ENCODE peak calls at places on chromosomes 16 and 17, in seven cellular contexts. One of them, this sample, is unnamed.

GRCh38 chr16:17467923-17468540 is 2.7 kb downstream of the XYLT1 start:
- DNase-seq in pancreas: peak
- DNase-seq in A549: peak
- DNase-seq in prostate gland: peak
- DNase-seq in left ventricle myocardium inferior: peak
- DNase-seq in RWPE2: no peak
- DNase-seq in lung: no peak
- DNase-seq in this sample: no peak

GRCh38 chr16:74455619-74456289 is 34.5 kb upstream of the CLEC18B start:
- DNase-seq in RWPE2: peak
- DNase-seq in A549: no peak
- DNase-seq in lung: no peak
- DNase-seq in prostate gland: no peak
- DNase-seq in pancreas: no peak
- DNase-seq in left ventricle myocardium inferior: no peak
- DNase-seq in this sample: peak

GRCh38 chr16:10180771-10181163 is 1.5 kb downstream of the GRIN2A start:
- DNase-seq in left ventricle myocardium inferior: no peak
- DNase-seq in pancreas: peak
- DNase-seq in lung: no peak
- DNase-seq in A549: peak
- DNase-seq in RWPE2: no peak
- DNase-seq in prostate gland: no peak
- DNase-seq in this sample: no peak

GRCh38 chr17:29933379-29933778 is 3.4 kb upstream of the SSH2 start:
- DNase-seq in RWPE2: no peak
- DNase-seq in prostate gland: no peak
- DNase-seq in lung: no peak
- DNase-seq in pancreas: no peak
- DNase-seq in left ventricle myocardium inferior: no peak
- DNase-seq in A549: no peak
- DNase-seq in this sample: no peak

GRCh38 chr17:59378621-59379194 is 47.3 kb downstream of the YPEL2 start:
- DNase-seq in A549: no peak
- DNase-seq in pancreas: no peak
- DNase-seq in prostate gland: no peak
- DNase-seq in lung: no peak
- DNase-seq in RWPE2: no peak
- DNase-seq in left ventricle myocardium inferior: no peak
- DNase-seq in this sample: no peak

GRCh38 chr16:86923656-86924055 is 345.3 kb downstream of the FOXL1 start:
- DNase-seq in pancreas: no peak
- DNase-seq in prostate gland: no peak
- DNase-seq in RWPE2: no peak
- DNase-seq in left ventricle myocardium inferior: no peak
- DNase-seq in A549: no peak
- DNase-seq in lung: no peak
- DNase-seq in this sample: no peak

GRCh38 chr17:21388066-21388465 is 11.9 kb downstream of the KCNJ12 start:
- DNase-seq in pancreas: no peak
- DNase-seq in prostate gland: no peak
- DNase-seq in left ventricle myocardium inferior: peak
- DNase-seq in lung: no peak
- DNase-seq in A549: no peak
- DNase-seq in RWPE2: no peak
- DNase-seq in this sample: no peak

GRCh38 chr17:76493505-76494167 is 7.6 kb downstream of the RHBDF2 start:
- DNase-seq in left ventricle myocardium inferior: no peak
- DNase-seq in prostate gland: no peak
- DNase-seq in RWPE2: no peak
- DNase-seq in A549: no peak
- DNase-seq in pancreas: no peak
- DNase-seq in lung: no peak
- DNase-seq in this sample: no peak

GRCh38 chr17:42249681-42250446 is 26.3 kb downstream of the STAT5B start:
- DNase-seq in prostate gland: no peak
- DNase-seq in left ventricle myocardium inferior: no peak
- DNase-seq in pancreas: no peak
- DNase-seq in lung: no peak
- DNase-seq in A549: no peak
- DNase-seq in RWPE2: no peak
- DNase-seq in this sample: no peak

GRCh38 chr17:82257473-82257872 is 16.0 kb downstream of the CSNK1D start:
- DNase-seq in left ventricle myocardium inferior: no peak
- DNase-seq in A549: no peak
- DNase-seq in lung: no peak
- DNase-seq in pancreas: no peak
- DNase-seq in prostate gland: no peak
- DNase-seq in RWPE2: no peak
- DNase-seq in this sample: no peak

GRCh38 chr16:28294201-28294600 is 1.9 kb downstream of the SBK1 start:
- DNase-seq in pancreas: no peak
- DNase-seq in lung: no peak
- DNase-seq in prostate gland: no peak
- DNase-seq in A549: no peak
- DNase-seq in left ventricle myocardium inferior: no peak
- DNase-seq in RWPE2: no peak
- DNase-seq in this sample: no peak

GRCh38 chr16:28293589-28293935 is 1.2 kb downstream of the SBK1 start:
- DNase-seq in pancreas: no peak
- DNase-seq in left ventricle myocardium inferior: no peak
- DNase-seq in prostate gland: no peak
- DNase-seq in lung: no peak
- DNase-seq in A549: no peak
- DNase-seq in RWPE2: no peak
- DNase-seq in this sample: no peak

GRCh38 chr16:28295213-28295612 is 2.9 kb downstream of the SBK1 start:
- DNase-seq in A549: no peak
- DNase-seq in RWPE2: no peak
- DNase-seq in prostate gland: no peak
- DNase-seq in lung: no peak
- DNase-seq in pancreas: no peak
- DNase-seq in left ventricle myocardium inferior: no peak
- DNase-seq in this sample: no peak

GRCh38 chr16:28291651-28292626 is at the start of gene SBK1:
- DNase-seq in lung: peak
- DNase-seq in left ventricle myocardium inferior: peak
- DNase-seq in A549: peak
- DNase-seq in pancreas: peak
- DNase-seq in prostate gland: peak
- DNase-seq in RWPE2: no peak
- DNase-seq in this sample: peak

DNA sequence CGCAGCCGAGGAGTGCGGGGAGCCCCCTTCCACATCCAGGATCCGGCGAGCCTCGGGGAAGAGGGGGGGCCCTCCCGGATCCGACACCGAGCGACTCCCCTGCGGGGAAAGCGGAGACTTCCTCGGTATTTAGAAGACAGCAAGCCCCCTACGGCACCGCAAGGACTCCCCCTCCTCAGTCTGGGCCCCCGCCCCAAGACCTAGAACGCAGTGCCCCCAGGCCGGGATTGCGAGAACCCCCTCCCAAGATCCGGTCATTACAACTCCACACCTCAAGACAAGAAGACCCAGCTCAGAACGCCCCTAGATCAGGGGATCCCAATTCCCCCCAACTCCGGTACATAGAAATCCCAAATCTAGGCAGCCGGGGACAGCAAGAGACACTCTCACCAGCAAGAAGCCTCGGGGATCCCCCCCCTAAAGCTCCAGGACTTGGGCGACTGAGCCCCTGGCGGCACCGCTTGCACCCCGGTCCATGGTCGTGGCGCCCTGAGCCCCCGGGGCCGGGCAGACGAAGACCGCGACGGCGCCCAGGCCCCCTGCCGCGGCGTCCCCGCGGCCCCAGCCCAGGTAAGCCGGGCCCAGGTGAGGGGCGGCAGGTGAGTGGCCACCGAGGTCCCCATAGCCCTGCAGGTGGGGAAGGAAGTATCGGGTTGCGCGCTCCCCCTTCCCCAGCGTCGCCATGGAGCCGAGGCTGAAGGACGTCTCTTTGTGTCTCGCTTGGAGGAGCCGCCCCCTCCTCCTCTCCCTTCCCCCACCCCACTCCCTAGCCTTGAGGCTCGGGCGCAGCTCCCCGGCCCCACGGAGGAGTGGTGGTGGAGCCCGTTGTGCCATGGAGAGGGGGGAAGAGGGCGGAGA is 635 bp downstream of the SBK1 start:
- DNase-seq in RWPE2: no peak
- DNase-seq in prostate gland: peak
- DNase-seq in left ventricle myocardium inferior: no peak
- DNase-seq in A549: no peak
- DNase-seq in pancreas: peak
- DNase-seq in lung: no peak
- DNase-seq in this sample: no peak
- H3K27ac ChIP-seq in RWPE2: no peak
- H3K27ac ChIP-seq in prostate gland: peak
- H3K27ac ChIP-seq in left ventricle myocardium inferior: no peak
- H3K27ac ChIP-seq in A549: peak
- H3K27ac ChIP-seq in pancreas: no peak
- H3K27ac ChIP-seq in lung: no peak
- H3K27ac ChIP-seq in this sample: no peak

GRCh38 chr17:78746949-78747269 is 35.2 kb downstream of the CYTH1 start:
- DNase-seq in lung: no peak
- DNase-seq in pancreas: no peak
- DNase-seq in left ventricle myocardium inferior: no peak
- DNase-seq in A549: no peak
- DNase-seq in RWPE2: no peak
- DNase-seq in prostate gland: no peak
- DNase-seq in this sample: no peak

GRCh38 chr17:78747479-78747878 is 34.6 kb downstream of the CYTH1 start:
- DNase-seq in pancreas: no peak
- DNase-seq in lung: no peak
- DNase-seq in RWPE2: no peak
- DNase-seq in left ventricle myocardium inferior: no peak
- DNase-seq in prostate gland: no peak
- DNase-seq in A549: no peak
- DNase-seq in this sample: no peak

GRCh38 chr17:78748048-78748729 is 33.9 kb downstream of the CYTH1 start:
- DNase-seq in prostate gland: no peak
- DNase-seq in A549: no peak
- DNase-seq in RWPE2: no peak
- DNase-seq in left ventricle myocardium inferior: no peak
- DNase-seq in lung: no peak
- DNase-seq in pancreas: peak
- DNase-seq in this sample: no peak

GRCh38 chr17:78746263-78746948 is 35.7 kb downstream of the CYTH1 start:
- DNase-seq in left ventricle myocardium inferior: no peak
- DNase-seq in lung: no peak
- DNase-seq in RWPE2: no peak
- DNase-seq in A549: no peak
- DNase-seq in pancreas: no peak
- DNase-seq in prostate gland: no peak
- DNase-seq in this sample: no peak

DNA sequence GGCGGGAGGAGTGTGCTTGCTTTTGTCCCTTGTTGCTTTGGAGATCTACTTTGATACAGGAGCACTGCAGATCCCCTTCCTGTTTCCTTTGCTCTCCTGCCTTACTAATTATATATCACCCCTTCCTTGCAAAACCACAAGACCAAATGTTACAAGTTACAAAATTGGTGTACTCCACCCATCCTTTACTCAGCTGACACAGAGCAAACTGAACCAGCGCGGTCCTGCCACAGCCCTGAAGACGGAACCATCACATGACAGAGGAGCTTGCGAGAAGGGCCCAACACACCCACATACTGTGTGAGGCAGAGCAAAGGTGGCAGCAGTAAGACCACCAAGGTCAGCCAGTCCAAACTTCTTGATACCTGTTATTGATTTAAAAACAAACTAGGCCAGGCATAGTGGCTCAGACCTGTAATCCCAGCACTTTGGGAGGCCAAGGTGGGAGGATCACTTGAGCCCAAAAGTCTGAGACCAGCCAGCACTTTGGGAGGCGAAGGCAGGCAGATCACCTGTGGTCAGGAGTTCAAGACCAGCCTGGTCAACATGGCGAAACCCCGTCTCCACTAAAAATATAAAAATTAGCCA is 33.2 kb downstream of the CYTH1 start:
- DNase-seq in RWPE2: no peak
- DNase-seq in A549: no peak
- DNase-seq in left ventricle myocardium inferior: peak
- DNase-seq in prostate gland: peak
- DNase-seq in lung: peak
- DNase-seq in pancreas: no peak
- DNase-seq in this sample: peak
- H3K27ac ChIP-seq in RWPE2: peak
- H3K27ac ChIP-seq in A549: no peak
- H3K27ac ChIP-seq in left ventricle myocardium inferior: peak
- H3K27ac ChIP-seq in prostate gland: peak
- H3K27ac ChIP-seq in lung: peak
- H3K27ac ChIP-seq in pancreas: peak
- H3K27ac ChIP-seq in this sample: peak

DNA sequence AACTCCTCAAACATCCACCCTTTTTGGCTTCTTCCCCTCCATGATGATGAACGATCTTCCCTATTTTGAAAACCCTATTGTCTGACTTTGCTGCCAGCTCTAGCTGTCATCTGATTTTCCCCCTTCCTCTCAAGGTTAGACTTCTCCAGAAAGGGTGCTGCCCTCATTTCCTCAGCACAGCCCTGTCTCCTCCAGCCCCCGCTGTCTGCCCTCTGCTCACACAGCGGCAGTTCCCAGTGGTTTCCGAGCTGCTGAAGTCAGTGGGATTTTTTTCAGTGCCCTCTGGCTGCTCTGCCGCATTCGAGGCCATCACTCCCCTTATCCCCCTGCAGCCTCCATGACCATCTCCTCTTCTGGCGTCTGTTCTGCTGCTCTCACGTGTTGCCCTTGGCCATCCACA is 26.6 kb upstream of the C17orf107 start:
- DNase-seq in A549: no peak
- DNase-seq in left ventricle myocardium inferior: no peak
- DNase-seq in lung: no peak
- DNase-seq in prostate gland: no peak
- DNase-seq in RWPE2: no peak
- DNase-seq in pancreas: no peak
- DNase-seq in this sample: no peak
- H3K27ac ChIP-seq in A549: no peak
- H3K27ac ChIP-seq in left ventricle myocardium inferior: no peak
- H3K27ac ChIP-seq in lung: no peak
- H3K27ac ChIP-seq in prostate gland: no peak
- H3K27ac ChIP-seq in RWPE2: no peak
- H3K27ac ChIP-seq in pancreas: no peak
- H3K27ac ChIP-seq in this sample: no peak

DNA sequence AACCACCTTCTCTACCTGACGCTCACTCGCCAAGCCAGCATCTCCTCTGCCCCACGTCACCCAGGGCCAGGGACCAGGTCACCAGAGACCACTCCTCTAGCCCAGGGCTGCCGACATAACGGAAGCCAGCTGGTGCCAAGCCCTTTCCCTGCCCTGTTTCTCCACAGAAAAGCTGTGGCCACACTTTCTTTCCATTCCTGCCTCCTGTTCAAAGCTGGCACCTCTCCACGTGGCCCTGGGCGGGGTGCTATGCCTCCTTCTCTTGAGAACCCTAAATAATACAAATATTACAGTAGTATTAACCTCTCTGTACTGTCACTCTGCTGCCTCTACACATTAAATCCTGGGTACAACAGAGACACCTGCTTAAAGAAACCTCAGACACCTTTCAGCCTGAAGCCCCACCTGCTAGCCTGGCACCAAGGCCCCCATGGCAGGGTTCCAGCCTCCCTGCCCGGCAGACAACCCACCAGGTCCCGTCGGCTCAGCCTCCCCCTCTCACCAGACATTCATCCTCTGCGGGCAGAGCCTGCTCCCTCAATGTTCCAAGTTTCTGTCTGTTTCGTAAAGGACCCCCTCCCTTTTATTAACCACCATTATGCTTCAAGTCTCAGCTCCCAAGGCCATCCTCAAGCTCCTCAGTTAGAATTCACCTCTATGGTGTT is 62.3 kb downstream of the TIMM22 start:
- DNase-seq in pancreas: no peak
- DNase-seq in RWPE2: no peak
- DNase-seq in A549: no peak
- DNase-seq in lung: no peak
- DNase-seq in left ventricle myocardium inferior: no peak
- DNase-seq in prostate gland: no peak
- DNase-seq in this sample: no peak
- H3K27ac ChIP-seq in pancreas: no peak
- H3K27ac ChIP-seq in RWPE2: no peak
- H3K27ac ChIP-seq in A549: no peak
- H3K27ac ChIP-seq in lung: no peak
- H3K27ac ChIP-seq in left ventricle myocardium inferior: peak
- H3K27ac ChIP-seq in prostate gland: no peak
- H3K27ac ChIP-seq in this sample: no peak